ENCODE peak calls at places on chromosome X, in eight cellular contexts. H is stomach, P is suprapubic skin, L is heart right ventricle, E is IMR-90, A is transverse colon, B is MM.1S, K is astrocyte. R is an unnamed sample.

GRCh38 chrX:14875624-14876023 is 2.4 kb downstream of the MOSPD2 start:
- DNase-seq in A (no peak), L (no peak), E (no peak), P (no peak), H (no peak), K (no peak), B (no peak), R (no peak)

GRCh38 chrX:103517246-103517645 is 2.0 kb downstream of the RAB40A start:
- DNase-seq in P (no peak), H (no peak), L (no peak), A (no peak), B (no peak), E (peak; percentile 63), K (peak; percentile 41), R (peak; percentile 5)

GRCh38 chrX:20680998-20681397 is 414.3 kb upstream of the RPS6KA3 start:
- DNase-seq in H (no peak), L (no peak), A (no peak), K (no peak), B (no peak), E (no peak), P (no peak), R (no peak)

GRCh38 chrX:26915064-26915463 is 548.1 kb downstream of the PPP4R3C start:
- DNase-seq in L (no peak), H (no peak), E (no peak), K (peak; percentile 15), B (no peak), P (no peak), A (no peak), R (peak; percentile 43)

GRCh38 chrX:128458888-128459287 is 406.7 kb upstream of the ACTRT1 start:
- DNase-seq in B (no peak), P (no peak), K (peak; percentile 57), L (no peak), A (no peak), E (peak; percentile 5), H (no peak), R (peak; percentile 55)

GRCh38 chrX:152635941-152636340 is 1.8 kb upstream of the GABRQ start:
- DNase-seq in P (no peak), B (peak; percentile 28), E (peak; percentile 50), H (no peak), A (peak; percentile 10), L (peak; percentile 9), K (peak; percentile 44), R (no peak)

GRCh38 chrX:109709129-109709631 is 23.9 kb downstream of the ACSL4 start:
- DNase-seq in H (no peak), P (no peak), K (peak; percentile 63), L (no peak), B (peak; percentile 70), A (no peak), E (peak; percentile 65), R (peak; percentile 39)

GRCh38 chrX:107666931-107667330 is 38.6 kb downstream of the PRPS1 start:
- DNase-seq in A (no peak), H (no peak), K (no peak), P (no peak), L (no peak), B (no peak), E (no peak), R (no peak)

GRCh38 chrX:29862126-29862664 is 353.2 kb upstream of the MAGEB2 start:
- DNase-seq in K (no peak), L (no peak), H (no peak), B (no peak), P (no peak), E (no peak), A (no peak), R (no peak)

GRCh38 chrX:137748827-137749226 is 182.9 kb downstream of the ZIC3 start:
- DNase-seq in K (no peak), B (no peak), L (no peak), A (no peak), E (no peak), P (no peak), H (no peak), R (no peak)

GRCh38 chrX:140447150-140447549 is 57.7 kb downstream of the SOX3 start:
- DNase-seq in E (no peak), A (no peak), B (no peak), P (no peak), H (no peak), L (no peak), K (no peak), R (no peak)

GRCh38 chrX:97705936-97706335 is 822.2 kb downstream of the RPA4 start:
- DNase-seq in H (no peak), K (no peak), A (no peak), P (no peak), B (no peak), E (peak; percentile 2), L (no peak), R (no peak)

GRCh38 chrX:19799319-19800182 is 87.8 kb downstream of the SH3KBP1 start:
- DNase-seq in L (peak; percentile 7), K (peak; percentile 51), E (peak; percentile 31), P (no peak), B (no peak), H (no peak), A (no peak), R (no peak)

GRCh38 chrX:104902070-104902469 is 318.4 kb downstream of the TEX13A start:
- DNase-seq in P (no peak), A (no peak), K (no peak), H (no peak), E (no peak), L (no peak), B (no peak), R (no peak)

GRCh38 chrX:122087353-122087752 is 1039.9 kb downstream of the GLUD2 start:
- DNase-seq in L (no peak), P (no peak), H (no peak), K (no peak), B (no peak), A (no peak), E (no peak), R (no peak)

GRCh38 chrX:56343231-56343630 is 111.1 kb downstream of the KLF8 start:
- DNase-seq in K (no peak), L (no peak), P (no peak), A (no peak), H (no peak), B (no peak), E (no peak), R (no peak)

GRCh38 chrX:95145848-95146540 is 1472.0 kb downstream of the FAM133A start:
- DNase-seq in K (no peak), L (no peak), B (no peak), H (no peak), A (no peak), P (no peak), E (no peak), R (no peak)

GRCh38 chrX:54238588-54238987 is 55.5 kb upstream of the FAM120C start:
- DNase-seq in K (no peak), L (no peak), A (no peak), P (no peak), H (no peak), B (no peak), E (no peak), R (no peak)

DNA sequence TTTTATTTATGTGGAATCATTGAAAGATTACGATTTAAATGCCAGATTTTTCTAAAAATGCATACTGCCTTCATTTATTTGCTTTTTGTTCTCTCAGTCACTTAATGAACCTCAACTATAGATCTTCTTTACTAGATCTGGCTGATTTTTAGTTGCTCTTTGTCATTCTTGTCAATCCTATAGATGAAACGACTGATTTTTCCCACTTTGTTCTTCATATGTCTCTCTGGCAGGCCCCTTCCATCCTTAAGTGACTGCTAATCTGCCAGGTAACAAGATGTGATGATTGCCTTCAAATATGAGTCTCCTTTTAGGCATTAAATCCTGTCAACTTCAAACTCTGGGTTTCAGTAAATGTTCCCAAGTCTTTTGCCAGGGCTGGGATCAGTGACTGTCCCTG is 61.0 kb downstream of the ALG13 start:
- DNase-seq in L (no peak), B (no peak), H (no peak), P (no peak), A (no peak), E (no peak), K (no peak), R (no peak)
- H3K36me3 ChIP-seq in L (no peaks in the 10 kb centered on the region), B (no peaks in the 10 kb centered on the region), H (peaks cover 61% of the 10 kb centered on the region), P (peaks cover 15% of the 10 kb centered on the region), A (no peaks in the 10 kb centered on the region), E (peaks cover 3% of the 10 kb centered on the region), K (peaks cover 3% of the 10 kb centered on the region), R (peaks cover 1% of the 10 kb centered on the region)

GRCh38 chrX:150361777-150362351 is 1.3 kb upstream of the MAMLD1 start:
- DNase-seq in B (no peak), L (no peak), H (no peak), A (no peak), P (no peak), E (peak; percentile 29), K (peak; percentile 25), R (no peak)
- H3K4me3 ChIP-seq in B (no peak overlapping the region), L (peak overlapping the region; percentile 10), H (peak overlapping the region; percentile 67), A (peak overlapping the region; percentile 3), P (peak overlapping the region; percentile 64), E (peak overlapping the region; percentile 83), K (peak overlapping the region; percentile 71), R (peak overlapping the region; percentile 64)

GRCh38 chrX:123625952-123626351 is 106.9 kb downstream of the THOC2 start:
- DNase-seq in L (no peak), A (no peak), H (no peak), K (no peak), B (no peak), E (no peak), P (no peak), R (no peak)

GRCh38 chrX:123625477-123625876 is 107.4 kb downstream of the THOC2 start:
- DNase-seq in A (no peak), P (no peak), B (no peak), L (no peak), E (no peak), K (no peak), H (no peak), R (no peak)

GRCh38 chrX:123629502-123629901 is 103.3 kb downstream of the THOC2 start:
- DNase-seq in P (no peak), L (no peak), E (no peak), H (no peak), A (no peak), K (no peak), B (no peak), R (no peak)

GRCh38 chrX:123626962-123627361 is 105.9 kb downstream of the THOC2 start:
- DNase-seq in B (no peak), P (no peak), L (no peak), K (peak; percentile 82), E (peak; percentile 68), H (no peak), A (no peak), R (no peak)
- H3K36me3 ChIP-seq in B (peaks cover 6% of the 10 kb centered on the region), P (peaks cover 37% of the 10 kb centered on the region), L (no peaks in the 10 kb centered on the region), K (peaks cover 14% of the 10 kb centered on the region), E (peaks cover 12% of the 10 kb centered on the region), H (peaks cover 70% of the 10 kb centered on the region), A (no peaks in the 10 kb centered on the region), R (no peaks in the 10 kb centered on the region)

DNA sequence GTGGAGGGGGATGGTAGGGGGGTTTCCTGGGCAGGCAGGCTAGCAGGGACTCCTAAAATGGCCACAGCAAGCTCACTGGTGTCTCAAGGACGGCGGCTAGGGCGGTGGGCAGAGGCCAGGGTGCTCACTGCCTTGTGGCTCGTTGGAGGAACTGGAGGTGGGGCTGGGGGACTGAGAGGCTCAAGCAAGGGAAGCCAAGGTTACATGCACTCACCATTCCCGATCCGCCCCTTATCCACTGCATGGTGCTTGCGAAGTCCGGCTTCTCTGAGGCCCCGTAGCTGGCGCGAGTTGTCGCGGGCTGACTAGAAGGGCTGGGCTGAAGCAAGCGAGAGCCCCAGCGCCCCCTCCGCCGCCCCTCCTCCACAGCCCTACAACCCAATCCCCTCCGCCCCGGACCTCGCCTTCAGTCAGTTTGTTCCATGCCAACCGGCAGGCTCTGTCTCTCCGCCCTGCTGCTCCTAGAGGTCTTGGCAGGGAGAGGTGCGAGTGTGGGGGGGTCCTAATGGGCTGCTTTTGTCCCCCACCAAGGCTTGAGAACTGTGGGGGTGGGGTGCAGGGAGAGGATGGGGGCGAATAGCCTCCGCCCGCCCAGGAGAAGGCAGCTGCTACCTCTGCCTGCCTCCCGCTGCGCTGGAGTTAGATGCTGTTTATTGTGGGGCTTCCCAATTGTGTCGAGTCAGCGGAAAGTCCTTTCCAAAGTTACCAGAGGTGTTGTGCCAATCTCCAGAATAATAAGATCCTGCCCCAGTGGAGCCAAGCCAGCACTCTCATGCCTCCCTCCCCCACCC is at the start of gene ARHGEF9:
- DNase-seq in K (no peak), A (peak; percentile 16), H (peak; percentile 26), E (no peak), P (no peak), B (no peak), L (peak; percentile 5), R (no peak)
- H3K4me3 ChIP-seq in K (no peak within 1 kb of the TSS), A (peak within 1 kb of the TSS; percentile 22), H (peak within 1 kb of the TSS; percentile 52), E (peak within 1 kb of the TSS; percentile 18), P (peak within 1 kb of the TSS; percentile 44), B (no peak within 1 kb of the TSS), L (no peak within 1 kb of the TSS), R (peak within 1 kb of the TSS; percentile 38)

R was measured in kidney epithelial cell.